ENCODE peak calls at places on chromosomes 12 and 14, in six cellular contexts. A is AG04450, T is mammary epithelial cell, G is RWPE1, K is hepatocyte, Q is tibial artery. N is an unnamed sample.

GRCh38 chr12:98352835-98353234 is 162.6 kb upstream of the TMPO start:
- DNase-seq in T (no peak), G (no peak), K (no peak), A (no peak), Q (no peak), N (no peak)

GRCh38 chr14:93049867-93050331 is 65.8 kb downstream of the ITPK1 start:
- DNase-seq in T (no peak), A (no peak), K (no peak), G (no peak), Q (peak), N (no peak)

GRCh38 chr14:70685480-70686197 is 43.9 kb downstream of the TTC9 start:
- DNase-seq in G (no peak), Q (no peak), T (no peak), K (no peak), A (no peak), N (no peak)

GRCh38 chr12:95593266-95593871 is 42.1 kb upstream of the USP44 start:
- DNase-seq in K (no peak), G (no peak), Q (no peak), A (no peak), T (no peak), N (no peak)

GRCh38 chr12:58741226-58741625 is 179.1 kb downstream of the LRIG3 start:
- DNase-seq in Q (no peak), A (no peak), T (no peak), K (no peak), G (no peak), N (no peak)

GRCh38 chr14:90559811-90560492 is 163.1 kb downstream of the CALM1 start:
- DNase-seq in Q (no peak), G (no peak), T (no peak), K (no peak), A (no peak), N (no peak)

GRCh38 chr12:98408681-98409080 is 106.7 kb upstream of the TMPO start:
- DNase-seq in K (no peak), Q (no peak), A (no peak), G (no peak), T (no peak), N (no peak)

GRCh38 chr12:66092559-66093269 is 37.8 kb downstream of the LLPH start:
- DNase-seq in A (no peak), Q (no peak), G (no peak), T (peak), K (no peak), N (no peak)

GRCh38 chr12:38875571-38876228 is 29.7 kb downstream of the CPNE8 start:
- DNase-seq in A (no peak), K (no peak), Q (no peak), G (no peak), T (no peak), N (no peak)

GRCh38 chr14:100294963-100295330 is 11.3 kb downstream of the SLC25A29 start:
- DNase-seq in T (no peak), Q (peak), G (no peak), K (no peak), A (no peak), N (no peak)

GRCh38 chr12:3204143-3204542 is 127.0 kb downstream of the TSPAN9 start:
- DNase-seq in T (no peak), G (no peak), Q (no peak), A (no peak), K (no peak), N (no peak)

GRCh38 chr12:98635657-98636323 is 8.8 kb downstream of the IKBIP start:
- DNase-seq in K (no peak), A (peak), G (peak), Q (no peak), T (peak), N (no peak)

GRCh38 chr12:102483466-102483865 is 3.1 kb upstream of the IGF1 start:
- DNase-seq in Q (no peak), G (no peak), A (no peak), K (no peak), T (no peak), N (no peak)

GRCh38 chr12:30047499-30048262 is 263.9 kb upstream of the TMTC1 start:
- DNase-seq in Q (no peak), G (peak), K (no peak), T (peak), A (no peak), N (no peak)

GRCh38 chr14:103401223-103402214 is 16.3 kb downstream of the MARK3 start:
- DNase-seq in T (peak), K (no peak), A (peak), G (peak), Q (no peak), N (no peak)

GRCh38 chr12:64968989-64969819 is 144.8 kb downstream of the TBC1D30 start:
- DNase-seq in A (peak), T (no peak), Q (no peak), K (no peak), G (peak), N (no peak)

GRCh38 chr12:124549629-124550028 is 17.8 kb downstream of the NCOR2 start:
- DNase-seq in T (no peak), Q (no peak), A (no peak), K (no peak), G (no peak), N (no peak)

GRCh38 chr14:87483651-87484260 is 509.2 kb downstream of the GALC start:
- DNase-seq in G (peak), Q (no peak), T (peak), A (peak), K (no peak), N (no peak)

GRCh38 chr14:104290756-104291122 is 152.4 kb downstream of the KIF26A start:
- DNase-seq in K (no peak), Q (peak), T (no peak), A (no peak), G (no peak), N (no peak)

GRCh38 chr12:26298785-26299621 is 103.6 kb downstream of the SSPN start:
- DNase-seq in K (peak), A (no peak), T (peak), G (peak), Q (no peak), N (no peak)

GRCh38 chr12:104478396-104479140 is 21.8 kb downstream of the CHST11 start:
- DNase-seq in Q (no peak), A (no peak), T (no peak), K (no peak), G (no peak), N (no peak)

GRCh38 chr14:94040247-94040646 is 14.1 kb downstream of the OTUB2 start:
- DNase-seq in Q (no peak), G (no peak), K (no peak), A (no peak), T (no peak), N (no peak)

GRCh38 chr14:21990116-21990515 is 316.5 kb upstream of the OR4E1 start:
- DNase-seq in K (no peak), G (peak), Q (no peak), A (no peak), T (peak), N (no peak)

GRCh38 chr12:100404769-100405407 is 48.0 kb downstream of the SLC17A8 start:
- DNase-seq in G (peak), K (peak), T (peak), Q (no peak), A (no peak), N (no peak)

GRCh38 chr12:114975283-114975973 is 291.5 kb upstream of the TBX3 start:
- DNase-seq in T (no peak), A (no peak), K (no peak), G (no peak), Q (no peak), N (no peak)

GRCh38 chr12:67096533-67097318 is 172.4 kb upstream of the CAND1 start:
- DNase-seq in Q (no peak), K (no peak), T (peak), G (peak), A (no peak), N (no peak)

GRCh38 chr12:41011939-41012338 is 176.2 kb upstream of the PDZRN4 start:
- DNase-seq in Q (no peak), G (no peak), T (no peak), K (no peak), A (no peak), N (no peak)

GRCh38 chr12:132185698-132186097 is 41.4 kb downstream of the NOC4L start:
- DNase-seq in G (no peak), K (no peak), Q (no peak), A (no peak), T (no peak), N (no peak)

GRCh38 chr12:11949738-11950403 is 120.9 kb upstream of the BCL2L14 start:
- DNase-seq in K (no peak), Q (no peak), T (peak), G (no peak), A (no peak), N (no peak)

GRCh38 chr12:49069507-49070346 is at the start of gene RHEBL1:
- DNase-seq in T (peak), G (peak), K (peak), Q (peak), A (peak), N (peak)

GRCh38 chr14:66228267-66228970 is 257.8 kb upstream of the CCDC196 start:
- DNase-seq in K (no peak), T (peak), Q (no peak), G (peak), A (no peak), N (no peak)

GRCh38 chr12:62625238-62625637 is 158.6 kb downstream of the MON2 start:
- DNase-seq in A (no peak), T (no peak), Q (no peak), K (peak), G (no peak), N (no peak)

GRCh38 chr14:57692671-57693070 is 173.2 kb downstream of the SLC35F4 start:
- DNase-seq in Q (no peak), T (peak), A (peak), K (peak), G (peak), N (no peak)

GRCh38 chr12:29709056-29709455 is 74.7 kb downstream of the TMTC1 start:
- DNase-seq in A (no peak), T (no peak), G (no peak), Q (no peak), K (no peak), N (no peak)

GRCh38 chr12:93453633-93454032 is 11.9 kb upstream of the UBE2N start:
- DNase-seq in Q (no peak), T (no peak), A (no peak), G (no peak), K (no peak), N (no peak)

GRCh38 chr12:123713398-123714301 is 1.5 kb downstream of the ATP6V0A2 start:
- DNase-seq in K (peak), Q (no peak), A (no peak), G (no peak), T (peak), N (no peak)

GRCh38 chr12:116125981-116126566 is 151.4 kb downstream of the MED13L start:
- DNase-seq in Q (no peak), A (no peak), K (no peak), T (peak), G (peak), N (no peak)

GRCh38 chr12:11716794-11717532 is 67.5 kb downstream of the ETV6 start:
- DNase-seq in G (no peak), A (no peak), T (no peak), Q (no peak), K (peak), N (no peak)

GRCh38 chr14:31261859-31262739 is 54.5 kb upstream of the HECTD1 start:
- DNase-seq in K (peak), T (no peak), G (no peak), A (no peak), Q (peak), N (no peak)

GRCh38 chr12:72390146-72390545 is 118.0 kb downstream of the TRHDE start:
- DNase-seq in G (no peak), T (no peak), Q (no peak), A (no peak), K (no peak), N (no peak)

GRCh38 chr12:87119713-87120112 is 863.5 kb upstream of the MGAT4C start:
- DNase-seq in Q (no peak), A (no peak), T (no peak), G (no peak), K (no peak), N (no peak)
- H3K27ac ChIP-seq in Q (no peak), A (no peak), T (no peak), G (no peak), K (no peak), N (no peak)

GRCh38 chr12:94536040-94536965 is 76.6 kb upstream of the CEP83 start:
- DNase-seq in T (no peak), Q (no peak), K (no peak), A (no peak), G (no peak), N (no peak)

GRCh38 chr12:94534761-94535613 is 75.3 kb upstream of the CEP83 start:
- DNase-seq in T (no peak), K (no peak), A (no peak), Q (no peak), G (no peak), N (no peak)

GRCh38 chr12:94531196-94531720 is 71.6 kb upstream of the CEP83 start:
- DNase-seq in A (no peak), T (no peak), G (no peak), Q (no peak), K (no peak), N (no peak)

GRCh38 chr12:94535614-94535932 is 75.9 kb upstream of the CEP83 start:
- DNase-seq in T (no peak), Q (no peak), G (no peak), K (no peak), A (no peak), N (no peak)

GRCh38 chr12:94534278-94534677 is 74.6 kb upstream of the CEP83 start:
- DNase-seq in G (no peak), T (no peak), K (no peak), Q (no peak), A (no peak), N (no peak)
- H3K27ac ChIP-seq in G (no peak), T (no peak), K (no peak), Q (no peak), A (no peak), N (no peak)

DNA sequence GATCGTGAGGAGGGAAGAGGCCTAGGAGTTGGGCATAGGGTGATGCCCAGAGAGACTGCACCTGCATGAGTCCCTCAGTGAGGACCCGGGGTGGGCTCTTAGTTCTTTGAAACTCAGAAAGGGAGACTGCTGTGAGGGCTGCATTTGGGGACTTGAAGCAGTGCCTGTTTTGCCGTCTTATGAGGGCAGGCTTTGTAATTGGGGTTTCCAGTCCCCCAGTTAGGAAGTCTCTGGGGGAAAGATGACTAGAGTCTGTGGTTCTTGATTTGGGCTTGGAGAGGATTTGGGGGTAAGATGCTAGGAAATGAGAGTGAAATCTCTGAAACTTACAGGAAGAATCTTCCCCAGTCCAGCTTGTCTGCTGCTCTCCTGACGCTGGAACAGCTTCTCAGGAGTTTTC is 99.6 kb downstream of the ARF6 start:
- DNase-seq in K (no peak), T (no peak), G (no peak), A (no peak), Q (no peak), N (no peak)
- H3K27ac ChIP-seq in K (no peak), T (no peak), G (no peak), A (no peak), Q (no peak), N (no peak)

GRCh38 chr14:99194136-99194535 is 77.9 kb downstream of the BCL11B start:
- DNase-seq in K (no peak), T (no peak), Q (no peak), A (no peak), G (no peak), N (no peak)

GRCh38 chr14:99189201-99189801 is 82.7 kb downstream of the BCL11B start:
- DNase-seq in Q (no peak), G (no peak), K (no peak), T (no peak), A (no peak), N (no peak)

GRCh38 chr14:99190696-99191662 is 81.0 kb downstream of the BCL11B start:
- DNase-seq in Q (no peak), K (no peak), A (no peak), G (peak), T (peak), N (no peak)

GRCh38 chr14:99192823-99193222 is 79.2 kb downstream of the BCL11B start:
- DNase-seq in G (no peak), K (no peak), A (no peak), Q (no peak), T (no peak), N (no peak)

DNA sequence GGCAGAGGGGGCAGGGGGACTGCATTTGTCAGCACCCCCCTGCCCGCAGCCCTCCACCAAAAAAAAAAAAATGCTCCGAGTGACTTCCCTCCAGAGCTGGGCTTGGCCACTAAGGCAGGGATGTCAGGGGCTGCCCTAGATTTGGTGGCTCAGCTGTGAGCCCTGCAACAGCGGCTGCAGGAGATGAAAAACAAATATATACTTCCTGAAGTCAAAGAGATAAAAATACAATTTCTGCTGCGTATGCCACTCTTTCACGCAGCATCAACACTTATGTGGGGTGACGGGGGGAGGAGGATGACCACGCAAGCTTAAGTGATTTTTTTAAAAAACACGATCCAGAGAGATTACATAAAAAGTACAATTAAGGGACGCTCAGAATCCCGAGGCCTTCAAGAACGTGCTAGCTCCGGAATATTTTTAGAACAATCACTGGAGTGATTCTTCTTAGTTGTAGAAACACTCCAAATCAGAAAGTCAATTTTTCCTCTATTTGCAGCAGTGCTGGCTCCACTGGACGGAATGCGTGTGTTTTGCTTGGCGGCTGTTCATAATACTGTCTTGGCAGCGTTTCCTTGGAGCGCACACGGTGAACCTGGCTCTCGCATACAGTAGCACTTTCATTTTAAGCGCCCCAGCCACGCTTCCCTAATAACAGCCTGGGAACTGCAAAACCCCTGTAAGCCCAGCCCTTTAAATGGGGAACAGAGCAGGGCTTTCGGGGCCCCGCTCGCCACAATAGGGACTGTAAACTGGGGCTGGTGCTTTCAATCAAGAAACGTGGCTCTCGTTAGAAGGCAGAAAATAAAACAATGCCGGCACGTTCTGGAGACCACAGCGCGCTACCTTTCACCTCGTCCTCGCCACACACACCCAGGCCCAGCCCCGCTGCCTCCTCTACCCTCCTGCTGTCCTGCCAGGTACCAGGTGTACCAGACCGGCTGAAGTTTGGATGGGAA is 80.1 kb downstream of the BCL11B start:
- DNase-seq in A (no peak), Q (peak), K (peak), T (peak), G (peak), N (peak)
- H3K27ac ChIP-seq in A (no peak), Q (peak), K (no peak), T (no peak), G (peak), N (no peak)

DNA sequence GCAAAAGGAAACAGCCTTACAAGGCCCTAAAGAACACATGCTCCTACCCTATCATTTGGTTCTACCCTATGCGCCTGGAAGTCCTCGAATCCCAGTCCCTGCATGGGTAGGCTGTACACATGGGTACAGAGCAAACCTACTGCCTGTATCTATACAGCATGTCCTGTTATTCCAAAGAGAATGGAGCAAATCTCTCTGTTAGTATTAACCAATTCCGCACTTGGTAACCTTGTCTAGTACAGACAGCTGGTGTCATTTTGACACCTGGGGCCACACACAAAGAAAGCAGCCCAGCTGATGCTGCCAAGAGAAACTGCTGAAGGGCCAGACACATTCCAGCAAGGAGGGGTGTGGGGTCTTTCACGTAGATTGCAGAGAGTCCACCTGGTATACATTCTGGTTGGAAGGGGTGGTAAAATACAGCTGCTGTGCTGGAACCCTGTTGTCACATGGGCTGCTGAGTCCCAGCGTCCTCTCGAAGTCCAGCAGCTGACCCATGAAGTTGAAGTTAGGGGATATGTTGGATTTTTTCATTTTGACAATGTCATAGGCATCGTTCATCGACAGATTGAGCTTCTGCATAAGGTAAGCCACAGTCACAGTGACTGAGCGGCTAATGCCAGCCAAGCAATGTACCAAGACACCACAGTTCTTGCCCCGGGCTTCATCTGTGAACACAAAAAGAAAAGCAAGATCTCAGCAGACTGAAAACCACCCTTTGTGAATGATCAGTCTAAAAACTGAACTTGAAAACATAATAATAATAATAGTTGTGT is 3.2 kb downstream of the DUSP6 start:
- DNase-seq in T (peak), A (no peak), Q (no peak), K (no peak), G (no peak), N (no peak)
- H3K27ac ChIP-seq in T (peak), A (no peak), Q (no peak), K (no peak), G (peak), N (peak)

GRCh38 chr12:24080465-24080864 is 131.0 kb upstream of the SOX5 start:
- DNase-seq in Q (no peak), K (no peak), G (no peak), A (no peak), T (no peak), N (no peak)
- H3K27ac ChIP-seq in Q (no peak), K (no peak), G (no peak), A (no peak), T (no peak), N (no peak)

DNA sequence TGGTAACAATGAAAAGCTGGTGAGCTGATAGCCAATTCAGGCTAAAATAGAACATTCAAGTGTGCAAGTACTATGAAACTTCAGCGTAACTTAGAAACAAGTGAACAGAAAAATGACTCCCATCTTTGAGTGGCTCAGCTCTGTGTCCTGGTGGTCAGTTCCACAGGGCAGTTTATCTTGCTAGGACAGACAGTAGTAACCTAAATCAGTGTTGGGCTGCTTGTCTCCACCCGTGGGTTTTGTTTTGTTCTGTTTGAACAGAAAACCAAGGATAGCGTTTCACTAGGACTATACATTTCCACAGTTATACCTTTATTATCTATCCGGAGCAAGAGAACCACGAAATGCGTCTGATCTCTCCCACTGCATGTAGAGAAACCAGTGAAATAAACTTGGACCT is 467.8 kb downstream of the EGLN3 start:
- DNase-seq in Q (no peak), T (no peak), A (no peak), G (no peak), K (no peak), N (no peak)
- H3K27ac ChIP-seq in Q (no peak), T (no peak), A (no peak), G (no peak), K (no peak), N (no peak)